ENCODE peak calls at places on chromosome 19, in nine cellular contexts. One of them, this sample, is unnamed.

GRCh38 chr19:5623397-5624153 is 692 bp downstream of the SAFB start:
- DNase-seq in fibroblast of lung: no peak
- DNase-seq in neural progenitor cell: peak
- DNase-seq in IMR-90: no peak
- DNase-seq in GM12878: no peak
- DNase-seq in keratinocyte: no peak
- DNase-seq in PC-3: no peak
- DNase-seq in kidney: no peak
- DNase-seq in endodermal cell: peak
- DNase-seq in this sample: peak

GRCh38 chr19:6035026-6035425 is 57.1 kb upstream of the RANBP3 start:
- DNase-seq in fibroblast of lung: no peak
- DNase-seq in neural progenitor cell: no peak
- DNase-seq in IMR-90: no peak
- DNase-seq in GM12878: no peak
- DNase-seq in keratinocyte: no peak
- DNase-seq in PC-3: no peak
- DNase-seq in kidney: peak
- DNase-seq in endodermal cell: no peak
- DNase-seq in this sample: no peak

GRCh38 chr19:10568444-10568825 is 344 bp downstream of the CDKN2D start:
- DNase-seq in fibroblast of lung: no peak
- DNase-seq in neural progenitor cell: no peak
- DNase-seq in IMR-90: no peak
- DNase-seq in GM12878: no peak
- DNase-seq in keratinocyte: no peak
- DNase-seq in PC-3: peak
- DNase-seq in kidney: peak
- DNase-seq in endodermal cell: peak
- DNase-seq in this sample: peak

GRCh38 chr19:18386543-18387251 is 739 bp downstream of the GDF15 start:
- DNase-seq in fibroblast of lung: no peak
- DNase-seq in neural progenitor cell: no peak
- DNase-seq in IMR-90: peak
- DNase-seq in GM12878: no peak
- DNase-seq in keratinocyte: no peak
- DNase-seq in PC-3: no peak
- DNase-seq in kidney: peak
- DNase-seq in endodermal cell: no peak
- DNase-seq in this sample: peak

GRCh38 chr19:48149430-48149829 is 20.7 kb downstream of the LIG1 start:
- DNase-seq in fibroblast of lung: no peak
- DNase-seq in neural progenitor cell: no peak
- DNase-seq in IMR-90: no peak
- DNase-seq in GM12878: no peak
- DNase-seq in keratinocyte: no peak
- DNase-seq in PC-3: no peak
- DNase-seq in kidney: no peak
- DNase-seq in endodermal cell: no peak
- DNase-seq in this sample: no peak

GRCh38 chr19:24078688-24079087 is 8.3 kb upstream of the ZNF254 start:
- DNase-seq in fibroblast of lung: no peak
- DNase-seq in neural progenitor cell: peak
- DNase-seq in IMR-90: no peak
- DNase-seq in GM12878: no peak
- DNase-seq in keratinocyte: no peak
- DNase-seq in PC-3: no peak
- DNase-seq in kidney: no peak
- DNase-seq in endodermal cell: no peak
- DNase-seq in this sample: no peak

GRCh38 chr19:51418707-51419106 is 1.3 kb upstream of the SIGLEC10 start:
- DNase-seq in fibroblast of lung: no peak
- DNase-seq in neural progenitor cell: no peak
- DNase-seq in IMR-90: no peak
- DNase-seq in GM12878: no peak
- DNase-seq in keratinocyte: no peak
- DNase-seq in PC-3: no peak
- DNase-seq in kidney: no peak
- DNase-seq in endodermal cell: no peak
- DNase-seq in this sample: no peak

GRCh38 chr19:55116232-55117062 is 990 bp downstream of the PPP1R12C start:
- DNase-seq in fibroblast of lung: peak
- DNase-seq in neural progenitor cell: peak
- DNase-seq in IMR-90: peak
- DNase-seq in GM12878: no peak
- DNase-seq in keratinocyte: no peak
- DNase-seq in PC-3: peak
- DNase-seq in kidney: peak
- DNase-seq in endodermal cell: peak
- DNase-seq in this sample: peak

GRCh38 chr19:18306903-18307681 is 15.8 kb downstream of the LSM4 start:
- DNase-seq in fibroblast of lung: no peak
- DNase-seq in neural progenitor cell: no peak
- DNase-seq in IMR-90: no peak
- DNase-seq in GM12878: no peak
- DNase-seq in keratinocyte: no peak
- DNase-seq in PC-3: no peak
- DNase-seq in kidney: peak
- DNase-seq in endodermal cell: peak
- DNase-seq in this sample: no peak

GRCh38 chr19:10690351-10690781 is 10.9 kb upstream of the QTRT1 start:
- DNase-seq in fibroblast of lung: no peak
- DNase-seq in neural progenitor cell: no peak
- DNase-seq in IMR-90: peak
- DNase-seq in GM12878: no peak
- DNase-seq in keratinocyte: no peak
- DNase-seq in PC-3: no peak
- DNase-seq in kidney: peak
- DNase-seq in endodermal cell: no peak
- DNase-seq in this sample: no peak

GRCh38 chr19:34943861-34944573 is 17.3 kb downstream of the ZNF30 start:
- DNase-seq in fibroblast of lung: no peak
- DNase-seq in neural progenitor cell: no peak
- DNase-seq in IMR-90: no peak
- DNase-seq in GM12878: no peak
- DNase-seq in keratinocyte: no peak
- DNase-seq in PC-3: no peak
- DNase-seq in kidney: no peak
- DNase-seq in endodermal cell: no peak
- DNase-seq in this sample: no peak

GRCh38 chr19:6108721-6109633 is 1.3 kb downstream of the RFX2 start:
- DNase-seq in fibroblast of lung: peak
- DNase-seq in neural progenitor cell: peak
- DNase-seq in IMR-90: peak
- DNase-seq in GM12878: no peak
- DNase-seq in keratinocyte: no peak
- DNase-seq in PC-3: peak
- DNase-seq in kidney: peak
- DNase-seq in endodermal cell: peak
- DNase-seq in this sample: peak

GRCh38 chr19:41998246-41999020 is 4.4 kb upstream of the ATP1A3 start:
- DNase-seq in fibroblast of lung: peak
- DNase-seq in neural progenitor cell: peak
- DNase-seq in IMR-90: peak
- DNase-seq in GM12878: no peak
- DNase-seq in keratinocyte: no peak
- DNase-seq in PC-3: peak
- DNase-seq in kidney: no peak
- DNase-seq in endodermal cell: peak
- DNase-seq in this sample: no peak

GRCh38 chr19:16303755-16304154 is 20.9 kb upstream of the KLF2 start:
- DNase-seq in fibroblast of lung: peak
- DNase-seq in neural progenitor cell: no peak
- DNase-seq in IMR-90: no peak
- DNase-seq in GM12878: no peak
- DNase-seq in keratinocyte: no peak
- DNase-seq in PC-3: no peak
- DNase-seq in kidney: peak
- DNase-seq in endodermal cell: no peak
- DNase-seq in this sample: no peak

GRCh38 chr19:42628411-42629135 is 33.8 kb upstream of the CEACAM8 start:
- DNase-seq in fibroblast of lung: no peak
- DNase-seq in neural progenitor cell: no peak
- DNase-seq in IMR-90: no peak
- DNase-seq in GM12878: no peak
- DNase-seq in keratinocyte: no peak
- DNase-seq in PC-3: peak
- DNase-seq in kidney: no peak
- DNase-seq in endodermal cell: no peak
- DNase-seq in this sample: no peak

GRCh38 chr19:7179917-7180306 is 110.4 kb downstream of the ZNF557 start:
- DNase-seq in fibroblast of lung: no peak
- DNase-seq in neural progenitor cell: no peak
- DNase-seq in IMR-90: no peak
- DNase-seq in GM12878: no peak
- DNase-seq in keratinocyte: no peak
- DNase-seq in PC-3: no peak
- DNase-seq in kidney: no peak
- DNase-seq in endodermal cell: no peak
- DNase-seq in this sample: no peak
- H3K4me3 ChIP-seq in fibroblast of lung: no peak
- H3K4me3 ChIP-seq in neural progenitor cell: no peak
- H3K4me3 ChIP-seq in IMR-90: no peak
- H3K4me3 ChIP-seq in GM12878: no peak
- H3K4me3 ChIP-seq in keratinocyte: no peak
- H3K4me3 ChIP-seq in PC-3: no peak
- H3K4me3 ChIP-seq in kidney: no peak
- H3K4me3 ChIP-seq in endodermal cell: no peak
- H3K4me3 ChIP-seq in this sample: no peak

DNA sequence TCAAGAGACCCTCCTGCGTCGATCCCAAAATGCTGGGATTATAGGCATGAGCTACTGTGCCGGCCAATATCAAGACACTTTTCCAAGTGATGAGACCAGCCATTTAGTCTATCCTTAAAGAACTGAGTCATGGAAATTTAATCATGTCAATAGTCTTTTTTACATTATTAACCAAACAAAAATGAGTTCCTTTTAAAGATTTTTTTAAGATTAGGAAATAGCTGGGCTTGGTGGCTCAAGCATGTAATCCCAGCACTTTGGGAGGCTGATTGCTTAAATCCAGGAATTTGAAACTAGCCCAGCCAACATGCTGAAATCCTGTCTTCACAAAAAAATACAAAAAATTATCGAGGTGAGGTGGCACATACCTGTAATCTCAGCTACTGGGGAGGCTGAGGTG is 16.7 kb upstream of the ZNF564 start:
- DNase-seq in fibroblast of lung: no peak
- DNase-seq in neural progenitor cell: no peak
- DNase-seq in IMR-90: peak
- DNase-seq in GM12878: no peak
- DNase-seq in keratinocyte: no peak
- DNase-seq in PC-3: no peak
- DNase-seq in kidney: no peak
- DNase-seq in endodermal cell: no peak
- DNase-seq in this sample: no peak
- H3K9ac ChIP-seq in fibroblast of lung: no peak
- H3K9ac ChIP-seq in neural progenitor cell: no peak
- H3K9ac ChIP-seq in IMR-90: no peak
- H3K9ac ChIP-seq in GM12878: no peak
- H3K9ac ChIP-seq in keratinocyte: no peak
- H3K9ac ChIP-seq in PC-3: no peak
- H3K9ac ChIP-seq in kidney: no peak
- H3K9ac ChIP-seq in endodermal cell: no peak
- H3K9ac ChIP-seq in this sample: no peak

GRCh38 chr19:4077011-4077382 is 10.3 kb upstream of the ZBTB7A start:
- DNase-seq in fibroblast of lung: no peak
- DNase-seq in neural progenitor cell: no peak
- DNase-seq in IMR-90: no peak
- DNase-seq in GM12878: no peak
- DNase-seq in keratinocyte: no peak
- DNase-seq in PC-3: no peak
- DNase-seq in kidney: no peak
- DNase-seq in endodermal cell: peak
- DNase-seq in this sample: no peak
- H3K27ac ChIP-seq in fibroblast of lung: no peak
- H3K27ac ChIP-seq in neural progenitor cell: no peak
- H3K27ac ChIP-seq in IMR-90: no peak
- H3K27ac ChIP-seq in GM12878: peak
- H3K27ac ChIP-seq in keratinocyte: no peak
- H3K27ac ChIP-seq in PC-3: no peak
- H3K27ac ChIP-seq in kidney: no peak
- H3K27ac ChIP-seq in endodermal cell: no peak
- H3K27ac ChIP-seq in this sample: no peak

GRCh38 chr19:40413291-40413994 is at the start of gene PRX:
- DNase-seq in fibroblast of lung: no peak
- DNase-seq in neural progenitor cell: peak
- DNase-seq in IMR-90: no peak
- DNase-seq in GM12878: no peak
- DNase-seq in keratinocyte: no peak
- DNase-seq in PC-3: no peak
- DNase-seq in kidney: no peak
- DNase-seq in endodermal cell: peak
- DNase-seq in this sample: no peak
- H3K4me3 ChIP-seq in fibroblast of lung: no peak
- H3K4me3 ChIP-seq in neural progenitor cell: peak
- H3K4me3 ChIP-seq in IMR-90: no peak
- H3K4me3 ChIP-seq in GM12878: no peak
- H3K4me3 ChIP-seq in keratinocyte: no peak
- H3K4me3 ChIP-seq in PC-3: no peak
- H3K4me3 ChIP-seq in kidney: peak
- H3K4me3 ChIP-seq in endodermal cell: no peak
- H3K4me3 ChIP-seq in this sample: no peak